ENCODE peak calls at places on chromosomes 5 and 9, in five cellular contexts. V is choroid plexus epithelial cell, T is bronchial epithelial cell, A is NCI-H524, W is CD14-positive monocyte. B is an unnamed sample.

GRCh38 chr5:160333726-160334125 is 21.4 kb upstream of the CCNJL start:
- DNase-seq in V (peak; percentile 81), T (peak; percentile 80), A (no peak), W (peak; percentile 76), B (no peak)

GRCh38 chr9:16290169-16290568 is 580.3 kb downstream of the BNC2 start:
- DNase-seq in V (no peak), T (no peak), A (no peak), W (no peak), B (no peak)

GRCh38 chr9:2291980-2292704 is 277.0 kb downstream of the SMARCA2 start:
- DNase-seq in V (peak; percentile 13), T (peak; percentile 95), A (peak; percentile 97), W (no peak), B (no peak)

GRCh38 chr9:17481565-17481964 is 97.3 kb upstream of the SH3GL2 start:
- DNase-seq in V (no peak), T (no peak), A (no peak), W (no peak), B (no peak)

GRCh38 chr5:170278611-170279500 is 18.7 kb downstream of the LCP2 start:
- DNase-seq in V (peak; percentile 10), T (no peak), A (no peak), W (peak; percentile 92), B (no peak)

GRCh38 chr5:67425514-67425913 is 228.9 kb upstream of the CD180 start:
- DNase-seq in V (no peak), T (peak; percentile 26), A (no peak), W (no peak), B (no peak)

GRCh38 chr5:36569456-36569855 is 37.0 kb upstream of the SLC1A3 start:
- DNase-seq in V (peak; percentile 72), T (peak; percentile 25), A (no peak), W (no peak), B (no peak)

GRCh38 chr5:75007537-75007847 is 44.9 kb downstream of the GCNT4 start:
- DNase-seq in V (peak; percentile 90), T (no peak), A (no peak), W (no peak), B (no peak)

GRCh38 chr5:138448481-138449398 is 9.9 kb downstream of the REEP2 start:
- DNase-seq in V (peak; percentile 94), T (no peak), A (peak; percentile 70), W (no peak), B (no peak)

GRCh38 chr9:98983295-98984268 is 39.9 kb downstream of the COL15A1 start:
- DNase-seq in V (peak; percentile 59), T (no peak), A (no peak), W (no peak), B (peak; percentile 81)

GRCh38 chr5:88827997-88828396 is 55.0 kb downstream of the MEF2C start:
- DNase-seq in V (no peak), T (no peak), A (no peak), W (no peak), B (no peak)

GRCh38 chr9:135702002-135702721 is at the start of gene KCNT1:
- DNase-seq in V (peak; percentile 38), T (no peak), A (peak; percentile 73), W (no peak), B (peak; percentile 2)

GRCh38 chr5:75306746-75307145 is 30.3 kb upstream of the HMGCR start:
- DNase-seq in V (peak; percentile 42), T (no peak), A (no peak), W (no peak), B (no peak)

GRCh38 chr9:130371196-130371966 is 73.4 kb upstream of the ASS1 start:
- DNase-seq in V (peak; percentile 8), T (no peak), A (no peak), W (no peak), B (no peak)

GRCh38 chr9:69937830-69938535 is 105.7 kb upstream of the MAMDC2 start:
- DNase-seq in V (no peak), T (no peak), A (no peak), W (no peak), B (no peak)

GRCh38 chr9:89553451-89554020 is 51.3 kb upstream of the GADD45G start:
- DNase-seq in V (no peak), T (no peak), A (no peak), W (no peak), B (no peak)

GRCh38 chr9:98570663-98571440 is 137.9 kb downstream of the GABBR2 start:
- DNase-seq in V (no peak), T (no peak), A (peak; percentile 40), W (no peak), B (no peak)

GRCh38 chr9:130053504-130054427 is at the start of gene GPR107:
- DNase-seq in V (peak; percentile 72), T (peak; percentile 43), A (peak; percentile 67), W (peak; percentile 74), B (no peak)

GRCh38 chr9:69379250-69379982 is 54.4 kb downstream of the ENTREP1 start:
- DNase-seq in V (peak; percentile 50), T (peak; percentile 83), A (no peak), W (no peak), B (no peak)

GRCh38 chr5:96219580-96220281 is 213.3 kb downstream of the PCSK1 start:
- DNase-seq in V (peak; percentile 57), T (peak; percentile 91), A (no peak), W (no peak), B (no peak)

GRCh38 chr9:131755541-131756198 is 15.8 kb upstream of the RAPGEF1 start:
- DNase-seq in V (peak; percentile 87), T (peak; percentile 70), A (peak; percentile 91), W (peak; percentile 81), B (no peak)

GRCh38 chr5:95861221-95861857 is 38.8 kb upstream of the GLRX start:
- DNase-seq in V (peak; percentile 100), T (peak; percentile 99), A (peak; percentile 13), W (peak; percentile 94), B (peak; percentile 92)

GRCh38 chr5:12745537-12745936 is 841.3 kb upstream of the CTNND2 start:
- DNase-seq in V (no peak), T (no peak), A (no peak), W (no peak), B (no peak)

GRCh38 chr5:107570805-107571531 is 99.8 kb downstream of the EFNA5 start:
- DNase-seq in V (peak; percentile 62), T (peak; percentile 35), A (peak; percentile 50), W (no peak), B (no peak)

GRCh38 chr5:142063878-142064331 is 44.7 kb upstream of the NDFIP1 start:
- DNase-seq in V (peak; percentile 57), T (no peak), A (peak; percentile 78), W (no peak), B (peak; percentile 24)

GRCh38 chr9:118575341-118576070 is 793.7 kb downstream of the BRINP1 start:
- DNase-seq in V (peak; percentile 30), T (no peak), A (no peak), W (no peak), B (no peak)

GRCh38 chr5:119340597-119341218 is 15.1 kb upstream of the TNFAIP8 start:
- DNase-seq in V (no peak), T (no peak), A (no peak), W (no peak), B (no peak)

GRCh38 chr9:87725356-87725899 is 491 bp upstream of the CTSL start:
- DNase-seq in V (peak; percentile 61), T (no peak), A (no peak), W (no peak), B (no peak)

GRCh38 chr9:91328186-91328585 is 33.5 kb downstream of the AUH start:
- DNase-seq in V (peak; percentile 27), T (no peak), A (no peak), W (no peak), B (no peak)